ENCODE peak calls at places on chromosomes 7 and 10, in nine cellular contexts. C is esophagus squamous epithelium; D is HepG2; W is breast epithelium; V is CD8-positive, alpha-beta T cell; B is PC-9; Y is spleen; A is aorta; P is GM23338. Z is an unnamed sample. For H3K4me1, the result is how much of the 10 kb centered on the place peaks cover.

GRCh38 chr7:84697506-84697905 is 489.4 kb downstream of the SEMA3D start:
- DNase-seq in C (no peak), D (no peak), W (no peak), V (no peak), B (no peak), Y (no peak), A (no peak), P (no peak), Z (no peak)

GRCh38 chr10:14905890-14906289 is 27.2 kb downstream of the SUV39H2 start:
- DNase-seq in C (no peak), D (no peak), W (no peak), V (no peak), B (no peak), Y (no peak), A (no peak), P (no peak), Z (no peak)

GRCh38 chr10:68633281-68633680 is 73.1 kb downstream of the TET1 start:
- DNase-seq in C (no peak), D (no peak), W (no peak), V (no peak), B (no peak), Y (no peak), A (peak), P (no peak), Z (no peak)

GRCh38 chr10:3295501-3296005 is 123.0 kb upstream of the PITRM1 start:
- DNase-seq in C (no peak), D (no peak), W (no peak), V (no peak), B (no peak), Y (no peak), A (no peak), P (no peak), Z (no peak)

GRCh38 chr7:121624922-121625321 is 228.8 kb upstream of the FAM3C start:
- DNase-seq in C (no peak), D (no peak), W (no peak), V (no peak), B (no peak), Y (no peak), A (peak), P (no peak), Z (no peak)

GRCh38 chr7:143352506-143353130 is 9.9 kb downstream of the FAM131B start:
- DNase-seq in C (no peak), D (no peak), W (no peak), V (no peak), B (no peak), Y (no peak), A (no peak), P (no peak), Z (no peak)

GRCh38 chr10:129766611-129767550 is 197.2 kb downstream of the EBF3 start:
- DNase-seq in C (no peak), D (no peak), W (peak), V (no peak), B (no peak), Y (peak), A (peak), P (no peak), Z (peak)

GRCh38 chr7:151851160-151851751 is 25.7 kb downstream of the PRKAG2 start:
- DNase-seq in C (no peak), D (no peak), W (no peak), V (no peak), B (peak), Y (peak), A (peak), P (no peak), Z (peak)

GRCh38 chr7:44265733-44266132 is 59.7 kb downstream of the CAMK2B start:
- DNase-seq in C (no peak), D (no peak), W (no peak), V (no peak), B (no peak), Y (no peak), A (no peak), P (no peak), Z (no peak)

GRCh38 chr10:32981760-32982159 is 23.7 kb upstream of the ITGB1 start:
- DNase-seq in C (no peak), D (no peak), W (no peak), V (no peak), B (no peak), Y (peak), A (no peak), P (no peak), Z (no peak)

GRCh38 chr7:28587211-28587610 is 174.9 kb downstream of the CREB5 start:
- DNase-seq in C (no peak), D (no peak), W (no peak), V (no peak), B (no peak), Y (no peak), A (no peak), P (no peak), Z (no peak)

GRCh38 chr10:133263674-133264073 is 13.0 kb downstream of the ADAM8 start:
- DNase-seq in C (no peak), D (no peak), W (no peak), V (no peak), B (no peak), Y (no peak), A (no peak), P (no peak), Z (no peak)
- H3K4me1 ChIP-seq in C (under half), D (under half), W (under half), V (half or more), B (under half), Y (under half), A (under half), P (under half), Z (half or more)

GRCh38 chr10:79430506-79430905 is 14.9 kb downstream of the ZCCHC24 start:
- DNase-seq in C (no peak), D (no peak), W (no peak), V (no peak), B (no peak), Y (peak), A (peak), P (no peak), Z (peak)

GRCh38 chr10:79433324-79434222 is 11.9 kb downstream of the ZCCHC24 start:
- DNase-seq in C (no peak), D (no peak), W (no peak), V (no peak), B (no peak), Y (peak), A (peak), P (no peak), Z (no peak)

GRCh38 chr10:79430946-79431345 is 14.5 kb downstream of the ZCCHC24 start:
- DNase-seq in C (no peak), D (no peak), W (no peak), V (no peak), B (no peak), Y (peak), A (peak), P (no peak), Z (no peak)

GRCh38 chr10:79431422-79431821 is 14.0 kb downstream of the ZCCHC24 start:
- DNase-seq in C (no peak), D (no peak), W (no peak), V (no peak), B (no peak), Y (peak), A (peak), P (no peak), Z (peak)

GRCh38 chr10:79431891-79432831 is 13.3 kb downstream of the ZCCHC24 start:
- DNase-seq in C (no peak), D (no peak), W (no peak), V (no peak), B (no peak), Y (peak), A (peak), P (peak), Z (no peak)
- H3K4me1 ChIP-seq in C (under half), D (under half), W (under half), V (under half), B (under half), Y (under half), A (under half), P (under half), Z (under half)

GRCh38 chr7:135167360-135167759 is 3.1 kb downstream of the CYREN start:
- DNase-seq in C (no peak), D (no peak), W (no peak), V (no peak), B (no peak), Y (no peak), A (no peak), P (no peak), Z (no peak)

GRCh38 chr7:135166338-135166989 is 4.0 kb downstream of the CYREN start:
- DNase-seq in C (no peak), D (no peak), W (no peak), V (no peak), B (no peak), Y (peak), A (no peak), P (no peak), Z (no peak)

GRCh38 chr7:135169141-135169935 is 1.2 kb downstream of the CYREN start:
- DNase-seq in C (no peak), D (peak), W (no peak), V (peak), B (peak), Y (peak), A (no peak), P (peak), Z (no peak)

GRCh38 chr7:135168489-135169140 is 1.9 kb downstream of the CYREN start:
- DNase-seq in C (no peak), D (no peak), W (no peak), V (no peak), B (no peak), Y (peak), A (no peak), P (no peak), Z (no peak)

DNA sequence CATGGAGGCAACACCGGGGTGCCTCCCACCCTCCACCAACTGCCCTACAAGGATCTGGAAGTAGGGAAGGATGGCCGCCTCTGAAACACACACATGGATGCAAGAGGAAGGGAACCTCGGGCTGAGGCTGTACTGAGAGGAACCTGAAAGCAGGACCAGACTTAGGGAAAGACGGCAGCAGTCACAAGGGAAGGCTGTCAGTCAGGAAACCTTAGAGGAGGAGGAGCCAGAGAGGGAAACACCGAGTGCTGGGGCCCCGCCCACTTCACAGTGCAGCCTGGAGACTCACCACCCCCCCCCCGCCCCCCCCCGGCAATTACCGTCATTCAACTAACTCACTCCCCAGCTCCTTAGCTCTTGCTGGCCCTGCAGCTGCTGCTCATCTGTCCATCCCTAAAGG is 2.5 kb downstream of the CYREN start:
- DNase-seq in C (no peak), D (no peak), W (no peak), V (peak), B (no peak), Y (peak), A (no peak), P (no peak), Z (peak)
- H3K4me1 ChIP-seq in C (under half), D (under half), W (under half), V (under half), B (under half), Y (half or more), A (under half), P (under half), Z (under half)

GRCh38 chr10:6039711-6040110 is 22.5 kb downstream of the IL2RA start:
- DNase-seq in C (no peak), D (no peak), W (no peak), V (no peak), B (no peak), Y (no peak), A (no peak), P (no peak), Z (no peak)
- H3K4me1 ChIP-seq in C (under half), D (under half), W (under half), V (under half), B (under half), Y (under half), A (under half), P (under half), Z (under half)

GRCh38 chr10:79243211-79244067 is 103.8 kb upstream of the PPIF start:
- DNase-seq in C (no peak), D (no peak), W (no peak), V (peak), B (no peak), Y (peak), A (peak), P (peak), Z (no peak)
- H3K4me1 ChIP-seq in C (half or more), D (under half), W (under half), V (under half), B (under half), Y (half or more), A (under half), P (under half), Z (half or more)

GRCh38 chr10:103613616-103614015 is 120.1 kb downstream of the NEURL1 start:
- DNase-seq in C (no peak), D (no peak), W (no peak), V (no peak), B (no peak), Y (no peak), A (no peak), P (no peak), Z (peak)
- H3K4me1 ChIP-seq in C (under half), D (under half), W (under half), V (under half), B (under half), Y (under half), A (under half), P (under half), Z (under half)